ENCODE peak calls at places on chromosomes 11 and 22, in six cellular contexts. One of them, this sample, is unnamed.

GRCh38 chr22:46060292-46061123 is 83.5 kb upstream of the WNT7B start:
- DNase-seq in IMR-90: no peak
- DNase-seq in trophoblast cell: no peak
- DNase-seq in H1: no peak
- DNase-seq in mesenchymal stem cell: no peak
- DNase-seq in neuronal stem cell: no peak
- DNase-seq in this sample: no peak

GRCh38 chr22:28780296-28780695 is 7.8 kb downstream of the CCDC117 start:
- DNase-seq in IMR-90: no peak
- DNase-seq in H1: no peak
- DNase-seq in neuronal stem cell: no peak
- DNase-seq in mesenchymal stem cell: no peak
- DNase-seq in trophoblast cell: no peak
- DNase-seq in this sample: no peak

GRCh38 chr22:46963672-46964545 is 201.5 kb downstream of the TBC1D22A start:
- DNase-seq in trophoblast cell: no peak
- DNase-seq in H1: no peak
- DNase-seq in neuronal stem cell: no peak
- DNase-seq in IMR-90: no peak
- DNase-seq in mesenchymal stem cell: no peak
- DNase-seq in this sample: no peak

GRCh38 chr11:76795936-76796441 is 12.8 kb downstream of the TSKU start:
- DNase-seq in mesenchymal stem cell: no peak
- DNase-seq in trophoblast cell: no peak
- DNase-seq in neuronal stem cell: no peak
- DNase-seq in IMR-90: no peak
- DNase-seq in H1: no peak
- DNase-seq in this sample: no peak

GRCh38 chr22:30875481-30876215 is 92.9 kb downstream of the MORC2 start:
- DNase-seq in IMR-90: no peak
- DNase-seq in trophoblast cell: no peak
- DNase-seq in H1: no peak
- DNase-seq in neuronal stem cell: no peak
- DNase-seq in mesenchymal stem cell: no peak
- DNase-seq in this sample: no peak

GRCh38 chr11:110373061-110373702 is 56.6 kb upstream of the FDX1 start:
- DNase-seq in neuronal stem cell: no peak
- DNase-seq in IMR-90: peak
- DNase-seq in mesenchymal stem cell: peak
- DNase-seq in H1: no peak
- DNase-seq in trophoblast cell: peak
- DNase-seq in this sample: no peak

GRCh38 chr11:113249491-113249763 is 65.0 kb upstream of the TTC12 start:
- DNase-seq in neuronal stem cell: no peak
- DNase-seq in trophoblast cell: no peak
- DNase-seq in IMR-90: no peak
- DNase-seq in H1: no peak
- DNase-seq in mesenchymal stem cell: no peak
- DNase-seq in this sample: no peak

GRCh38 chr11:66850235-66850587 is 6.7 kb upstream of the LRFN4 start:
- DNase-seq in mesenchymal stem cell: no peak
- DNase-seq in trophoblast cell: no peak
- DNase-seq in H1: no peak
- DNase-seq in IMR-90: no peak
- DNase-seq in neuronal stem cell: no peak
- DNase-seq in this sample: no peak

GRCh38 chr11:105282658-105283057 is 143.1 kb upstream of the CARD18 start:
- DNase-seq in H1: no peak
- DNase-seq in mesenchymal stem cell: no peak
- DNase-seq in IMR-90: no peak
- DNase-seq in trophoblast cell: no peak
- DNase-seq in neuronal stem cell: no peak
- DNase-seq in this sample: no peak

GRCh38 chr22:24707477-24707816 is 67.1 kb downstream of the PIWIL3 start:
- DNase-seq in mesenchymal stem cell: no peak
- DNase-seq in trophoblast cell: no peak
- DNase-seq in H1: no peak
- DNase-seq in IMR-90: no peak
- DNase-seq in neuronal stem cell: no peak
- DNase-seq in this sample: peak

GRCh38 chr11:27506200-27507182 is at the start of gene LIN7C:
- DNase-seq in H1: peak
- DNase-seq in trophoblast cell: peak
- DNase-seq in mesenchymal stem cell: peak
- DNase-seq in neuronal stem cell: peak
- DNase-seq in IMR-90: peak
- DNase-seq in this sample: peak

GRCh38 chr11:75013051-75013450 is 24.3 kb downstream of the NEU3 start:
- DNase-seq in mesenchymal stem cell: peak
- DNase-seq in H1: no peak
- DNase-seq in neuronal stem cell: no peak
- DNase-seq in IMR-90: peak
- DNase-seq in trophoblast cell: no peak
- DNase-seq in this sample: no peak

GRCh38 chr11:113440816-113441215 is 34.4 kb downstream of the DRD2 start:
- DNase-seq in mesenchymal stem cell: no peak
- DNase-seq in IMR-90: no peak
- DNase-seq in H1: no peak
- DNase-seq in trophoblast cell: no peak
- DNase-seq in neuronal stem cell: no peak
- DNase-seq in this sample: no peak

GRCh38 chr11:5335166-5335565 is 8.2 kb downstream of the OR51B5 start:
- DNase-seq in H1: no peak
- DNase-seq in neuronal stem cell: no peak
- DNase-seq in trophoblast cell: no peak
- DNase-seq in mesenchymal stem cell: no peak
- DNase-seq in IMR-90: no peak
- DNase-seq in this sample: no peak

GRCh38 chr11:128407962-128408361 is 179.4 kb downstream of the ETS1 start:
- DNase-seq in mesenchymal stem cell: peak
- DNase-seq in neuronal stem cell: no peak
- DNase-seq in H1: no peak
- DNase-seq in trophoblast cell: peak
- DNase-seq in IMR-90: peak
- DNase-seq in this sample: no peak

GRCh38 chr11:93340223-93340622 is 9.7 kb downstream of the DEUP1 start:
- DNase-seq in mesenchymal stem cell: no peak
- DNase-seq in H1: no peak
- DNase-seq in neuronal stem cell: no peak
- DNase-seq in trophoblast cell: no peak
- DNase-seq in IMR-90: no peak
- DNase-seq in this sample: no peak

GRCh38 chr22:37079668-37080171 is 28.2 kb downstream of the KCTD17 start:
- DNase-seq in mesenchymal stem cell: peak
- DNase-seq in H1: no peak
- DNase-seq in IMR-90: peak
- DNase-seq in trophoblast cell: peak
- DNase-seq in neuronal stem cell: no peak
- DNase-seq in this sample: no peak

GRCh38 chr11:83092488-83093384 is 21.0 kb upstream of the RAB30 start:
- DNase-seq in trophoblast cell: peak
- DNase-seq in IMR-90: peak
- DNase-seq in neuronal stem cell: no peak
- DNase-seq in mesenchymal stem cell: peak
- DNase-seq in H1: no peak
- DNase-seq in this sample: no peak

GRCh38 chr22:25078591-25078990 is 121.1 kb upstream of the CRYBB3 start:
- DNase-seq in IMR-90: no peak
- DNase-seq in neuronal stem cell: no peak
- DNase-seq in mesenchymal stem cell: no peak
- DNase-seq in trophoblast cell: no peak
- DNase-seq in H1: no peak
- DNase-seq in this sample: no peak

GRCh38 chr22:45503071-45503815 is 560 bp downstream of the FBLN1 start:
- DNase-seq in H1: no peak
- DNase-seq in neuronal stem cell: peak
- DNase-seq in mesenchymal stem cell: peak
- DNase-seq in IMR-90: no peak
- DNase-seq in trophoblast cell: peak
- DNase-seq in this sample: peak

GRCh38 chr11:130652671-130653335 is 204.4 kb downstream of the ADAMTS15 start:
- DNase-seq in IMR-90: peak
- DNase-seq in mesenchymal stem cell: peak
- DNase-seq in H1: no peak
- DNase-seq in neuronal stem cell: no peak
- DNase-seq in trophoblast cell: no peak
- DNase-seq in this sample: no peak

GRCh38 chr11:2789331-2789730 is 89.5 kb upstream of the KCNQ1OT1 start:
- DNase-seq in IMR-90: no peak
- DNase-seq in H1: no peak
- DNase-seq in trophoblast cell: no peak
- DNase-seq in neuronal stem cell: no peak
- DNase-seq in mesenchymal stem cell: no peak
- DNase-seq in this sample: no peak

GRCh38 chr22:48624401-48624800 is 1203.3 kb downstream of the BRD1 start:
- DNase-seq in IMR-90: no peak
- DNase-seq in mesenchymal stem cell: no peak
- DNase-seq in H1: no peak
- DNase-seq in neuronal stem cell: no peak
- DNase-seq in trophoblast cell: no peak
- DNase-seq in this sample: no peak

GRCh38 chr11:134443246-134443645 is 31.2 kb upstream of the B3GAT1 start:
- DNase-seq in mesenchymal stem cell: no peak
- DNase-seq in IMR-90: no peak
- DNase-seq in trophoblast cell: no peak
- DNase-seq in neuronal stem cell: no peak
- DNase-seq in H1: no peak
- DNase-seq in this sample: no peak

GRCh38 chr11:73143126-73143838 is 1.2 kb upstream of the FCHSD2 start:
- DNase-seq in mesenchymal stem cell: peak
- DNase-seq in H1: no peak
- DNase-seq in neuronal stem cell: no peak
- DNase-seq in IMR-90: peak
- DNase-seq in trophoblast cell: no peak
- DNase-seq in this sample: no peak

GRCh38 chr11:119651802-119652584 is 77.0 kb downstream of the NECTIN1 start:
- DNase-seq in mesenchymal stem cell: no peak
- DNase-seq in trophoblast cell: no peak
- DNase-seq in H1: no peak
- DNase-seq in neuronal stem cell: no peak
- DNase-seq in IMR-90: no peak
- DNase-seq in this sample: peak

GRCh38 chr11:119647254-119647653 is 81.7 kb downstream of the NECTIN1 start:
- DNase-seq in mesenchymal stem cell: no peak
- DNase-seq in IMR-90: no peak
- DNase-seq in neuronal stem cell: no peak
- DNase-seq in trophoblast cell: no peak
- DNase-seq in H1: no peak
- DNase-seq in this sample: no peak

GRCh38 chr11:119650251-119650650 is 78.7 kb downstream of the NECTIN1 start:
- DNase-seq in mesenchymal stem cell: no peak
- DNase-seq in neuronal stem cell: no peak
- DNase-seq in IMR-90: no peak
- DNase-seq in trophoblast cell: no peak
- DNase-seq in H1: no peak
- DNase-seq in this sample: peak

DNA sequence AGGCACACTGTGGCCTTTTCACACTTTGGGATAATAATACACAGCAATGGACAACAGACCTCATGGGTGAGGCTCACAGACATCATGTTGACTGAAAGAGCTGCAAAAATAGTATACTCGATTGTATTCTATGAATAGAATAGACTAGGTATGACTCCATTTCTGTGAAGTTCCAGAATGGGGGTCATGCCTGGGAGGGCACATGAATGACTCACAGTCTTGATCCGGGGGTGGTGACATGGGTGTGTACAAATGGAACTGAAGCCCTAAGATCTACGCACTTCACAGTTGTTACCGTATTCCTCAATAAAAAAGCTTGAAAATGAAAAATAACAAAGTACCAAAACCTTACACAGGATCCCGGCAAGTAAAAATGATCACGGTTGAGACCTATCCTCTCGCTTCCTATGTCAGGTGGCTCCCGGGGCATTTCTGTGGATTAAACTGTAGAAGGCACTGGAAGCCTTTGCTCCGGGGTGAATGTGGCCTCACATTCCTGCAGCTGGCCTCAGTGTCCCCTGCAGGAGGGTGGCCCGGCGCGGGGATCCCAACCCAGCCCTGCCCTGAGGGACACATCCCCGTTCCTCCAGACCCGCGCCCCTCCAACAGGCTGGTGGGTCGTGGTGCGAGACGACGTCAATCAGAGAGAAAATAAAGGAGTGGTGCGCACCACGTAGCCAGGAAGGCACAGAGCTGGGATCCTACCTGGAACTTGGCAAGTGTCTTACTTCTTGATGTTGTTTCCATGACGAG is 75.9 kb downstream of the NECTIN1 start:
- DNase-seq in trophoblast cell: no peak
- DNase-seq in H1: no peak
- DNase-seq in IMR-90: no peak
- DNase-seq in neuronal stem cell: no peak
- DNase-seq in mesenchymal stem cell: no peak
- DNase-seq in this sample: no peak
- H3K14ac ChIP-seq in trophoblast cell: no peak
- H3K14ac ChIP-seq in H1: no peak
- H3K14ac ChIP-seq in IMR-90: no peak
- H3K14ac ChIP-seq in neuronal stem cell: no peak
- H3K14ac ChIP-seq in mesenchymal stem cell: no peak
- H3K14ac ChIP-seq in this sample: no peak

GRCh38 chr11:132784441-132784840 is 747.9 kb downstream of the OPCML start:
- DNase-seq in trophoblast cell: no peak
- DNase-seq in IMR-90: peak
- DNase-seq in H1: no peak
- DNase-seq in neuronal stem cell: no peak
- DNase-seq in mesenchymal stem cell: peak
- DNase-seq in this sample: no peak
- H4K91ac ChIP-seq in trophoblast cell: no peak
- H4K91ac ChIP-seq in IMR-90: no peak
- H4K91ac ChIP-seq in H1: no peak
- H4K91ac ChIP-seq in neuronal stem cell: no peak
- H4K91ac ChIP-seq in mesenchymal stem cell: no peak
- H4K91ac ChIP-seq in this sample: no peak

GRCh38 chr11:8196749-8197148 is 27.9 kb upstream of the RIC3 start:
- DNase-seq in IMR-90: no peak
- DNase-seq in neuronal stem cell: no peak
- DNase-seq in trophoblast cell: no peak
- DNase-seq in mesenchymal stem cell: no peak
- DNase-seq in H1: no peak
- DNase-seq in this sample: no peak

GRCh38 chr11:8186429-8186828 is 17.6 kb upstream of the RIC3 start:
- DNase-seq in trophoblast cell: no peak
- DNase-seq in mesenchymal stem cell: no peak
- DNase-seq in H1: no peak
- DNase-seq in IMR-90: no peak
- DNase-seq in neuronal stem cell: no peak
- DNase-seq in this sample: no peak

GRCh38 chr11:8192896-8193209 is 24.0 kb upstream of the RIC3 start:
- DNase-seq in IMR-90: no peak
- DNase-seq in trophoblast cell: no peak
- DNase-seq in neuronal stem cell: no peak
- DNase-seq in mesenchymal stem cell: no peak
- DNase-seq in H1: no peak
- DNase-seq in this sample: peak

GRCh38 chr11:8192016-8192895 is 23.4 kb upstream of the RIC3 start:
- DNase-seq in trophoblast cell: peak
- DNase-seq in mesenchymal stem cell: peak
- DNase-seq in neuronal stem cell: peak
- DNase-seq in IMR-90: peak
- DNase-seq in H1: no peak
- DNase-seq in this sample: peak
- H3K14ac ChIP-seq in trophoblast cell: no peak
- H3K14ac ChIP-seq in mesenchymal stem cell: no peak
- H3K14ac ChIP-seq in neuronal stem cell: no peak
- H3K14ac ChIP-seq in IMR-90: no peak
- H3K14ac ChIP-seq in H1: no peak
- H3K14ac ChIP-seq in this sample: no peak

GRCh38 chr22:49936018-49936972 is 17.9 kb downstream of the CRELD2 start:
- DNase-seq in H1: peak
- DNase-seq in trophoblast cell: peak
- DNase-seq in IMR-90: peak
- DNase-seq in neuronal stem cell: no peak
- DNase-seq in mesenchymal stem cell: peak
- DNase-seq in this sample: peak
- H4K91ac ChIP-seq in H1: peak
- H4K91ac ChIP-seq in trophoblast cell: peak
- H4K91ac ChIP-seq in IMR-90: peak
- H4K91ac ChIP-seq in neuronal stem cell: peak
- H4K91ac ChIP-seq in mesenchymal stem cell: peak
- H4K91ac ChIP-seq in this sample: no peak